ENCODE peak calls at places on chromosomes 16 and 17, in seven cellular contexts. One of them, this sample, is unnamed.

GRCh38 chr17:41683441-41684007 is 5.2 kb upstream of the EIF1 start:
- DNase-seq in nephron progenitor cell: no peak
- DNase-seq in stimulated activated CD8-positive, alpha-beta memory T cell treated with anti-CD3 and anti-CD28 coated beads, Interleukin-7, amount 100 ng/mL, for 1 hour: no peak
- DNase-seq in Ammon's horn: no peak
- DNase-seq in Daoy: no peak
- DNase-seq in right atrium auricular region: no peak
- DNase-seq in cardiac fibroblast: no peak
- DNase-seq in this sample: no peak

GRCh38 chr16:50326835-50327465 is 41.8 kb downstream of the BRD7 start:
- DNase-seq in stimulated activated CD8-positive, alpha-beta memory T cell treated with anti-CD3 and anti-CD28 coated beads, Interleukin-7, amount 100 ng/mL, for 1 hour: peak
- DNase-seq in cardiac fibroblast: peak
- DNase-seq in right atrium auricular region: no peak
- DNase-seq in Daoy: no peak
- DNase-seq in nephron progenitor cell: no peak
- DNase-seq in Ammon's horn: no peak
- DNase-seq in this sample: no peak

GRCh38 chr16:8863594-8864424 is 5.0 kb downstream of the CARHSP1 start:
- DNase-seq in Ammon's horn: peak
- DNase-seq in stimulated activated CD8-positive, alpha-beta memory T cell treated with anti-CD3 and anti-CD28 coated beads, Interleukin-7, amount 100 ng/mL, for 1 hour: no peak
- DNase-seq in cardiac fibroblast: no peak
- DNase-seq in Daoy: peak
- DNase-seq in nephron progenitor cell: peak
- DNase-seq in right atrium auricular region: no peak
- DNase-seq in this sample: peak

GRCh38 chr17:2718150-2718938 is 6.8 kb upstream of the CLUH start:
- DNase-seq in Daoy: peak
- DNase-seq in nephron progenitor cell: no peak
- DNase-seq in right atrium auricular region: no peak
- DNase-seq in cardiac fibroblast: peak
- DNase-seq in Ammon's horn: no peak
- DNase-seq in stimulated activated CD8-positive, alpha-beta memory T cell treated with anti-CD3 and anti-CD28 coated beads, Interleukin-7, amount 100 ng/mL, for 1 hour: no peak
- DNase-seq in this sample: no peak

GRCh38 chr17:29566473-29567361 is at the start of gene ABHD15:
- DNase-seq in Ammon's horn: peak
- DNase-seq in stimulated activated CD8-positive, alpha-beta memory T cell treated with anti-CD3 and anti-CD28 coated beads, Interleukin-7, amount 100 ng/mL, for 1 hour: no peak
- DNase-seq in cardiac fibroblast: peak
- DNase-seq in right atrium auricular region: peak
- DNase-seq in Daoy: peak
- DNase-seq in nephron progenitor cell: peak
- DNase-seq in this sample: peak

GRCh38 chr16:83781-84615 is 6.0 kb downstream of the MPG start:
- DNase-seq in stimulated activated CD8-positive, alpha-beta memory T cell treated with anti-CD3 and anti-CD28 coated beads, Interleukin-7, amount 100 ng/mL, for 1 hour: no peak
- DNase-seq in cardiac fibroblast: peak
- DNase-seq in Daoy: peak
- DNase-seq in Ammon's horn: no peak
- DNase-seq in right atrium auricular region: no peak
- DNase-seq in nephron progenitor cell: no peak
- DNase-seq in this sample: no peak

GRCh38 chr16:1592446-1592845 is 19.4 kb downstream of the IFT140 start:
- DNase-seq in Daoy: no peak
- DNase-seq in Ammon's horn: no peak
- DNase-seq in cardiac fibroblast: no peak
- DNase-seq in stimulated activated CD8-positive, alpha-beta memory T cell treated with anti-CD3 and anti-CD28 coated beads, Interleukin-7, amount 100 ng/mL, for 1 hour: no peak
- DNase-seq in right atrium auricular region: no peak
- DNase-seq in nephron progenitor cell: no peak
- DNase-seq in this sample: no peak

GRCh38 chr16:66588981-66589713 is 9.9 kb downstream of the CMTM2 start:
- DNase-seq in Ammon's horn: peak
- DNase-seq in right atrium auricular region: no peak
- DNase-seq in stimulated activated CD8-positive, alpha-beta memory T cell treated with anti-CD3 and anti-CD28 coated beads, Interleukin-7, amount 100 ng/mL, for 1 hour: peak
- DNase-seq in nephron progenitor cell: no peak
- DNase-seq in cardiac fibroblast: peak
- DNase-seq in Daoy: peak
- DNase-seq in this sample: peak

GRCh38 chr17:74690409-74690825 is 22.3 kb downstream of the CD300LF start:
- DNase-seq in stimulated activated CD8-positive, alpha-beta memory T cell treated with anti-CD3 and anti-CD28 coated beads, Interleukin-7, amount 100 ng/mL, for 1 hour: no peak
- DNase-seq in Daoy: no peak
- DNase-seq in cardiac fibroblast: no peak
- DNase-seq in nephron progenitor cell: no peak
- DNase-seq in Ammon's horn: peak
- DNase-seq in right atrium auricular region: no peak
- DNase-seq in this sample: no peak

GRCh38 chr17:17645961-17646360 is 35.3 kb upstream of the RAI1 start:
- DNase-seq in right atrium auricular region: no peak
- DNase-seq in Ammon's horn: no peak
- DNase-seq in cardiac fibroblast: peak
- DNase-seq in Daoy: no peak
- DNase-seq in stimulated activated CD8-positive, alpha-beta memory T cell treated with anti-CD3 and anti-CD28 coated beads, Interleukin-7, amount 100 ng/mL, for 1 hour: no peak
- DNase-seq in nephron progenitor cell: no peak
- DNase-seq in this sample: no peak